ENCODE peak calls at places on chromosomes 6 and 20, in four cellular contexts. I, X, N and L are unnamed samples.

GRCh38 chr6:110378552-110378951 is 20.4 kb upstream of the METTL24 start:
- DNase-seq in N (no peak), X (no peak), I (no peak), L (no peak)

GRCh38 chr20:49318430-49319203 is 40.8 kb upstream of the ZNFX1 start:
- DNase-seq in X (no peak), I (no peak), N (no peak), L (no peak)

GRCh38 chr20:10621159-10621558 is 52.6 kb downstream of the JAG1 start:
- DNase-seq in N (no peak), I (no peak), X (no peak), L (no peak)

GRCh38 chr6:13425971-13426931 is 61.1 kb downstream of the GFOD1 start:
- DNase-seq in N (no peak), I (no peak), X (peak), L (no peak)

GRCh38 chr20:32037929-32038328 is 14.1 kb upstream of the HCK start:
- DNase-seq in N (no peak), I (no peak), X (no peak), L (no peak)

GRCh38 chr6:31871068-31871659 is 7.6 kb downstream of the SLC44A4 start:
- DNase-seq in N (no peak), I (no peak), X (no peak), L (no peak)

GRCh38 chr20:53738945-53739798 is 145.5 kb upstream of the ZNF217 start:
- DNase-seq in X (no peak), N (no peak), I (no peak), L (no peak)

GRCh38 chr20:37734228-37734980 is 40.6 kb downstream of the CTNNBL1 start:
- DNase-seq in N (no peak), X (no peak), I (no peak), L (no peak)

GRCh38 chr20:23013429-23013828 is 21.7 kb upstream of the SSTR4 start:
- DNase-seq in I (no peak), X (no peak), N (no peak), L (no peak)

GRCh38 chr6:8274240-8274639 is 161.1 kb downstream of the SLC35B3 start:
- DNase-seq in X (no peak), N (no peak), I (no peak), L (no peak)

GRCh38 chr6:166156942-166157341 is 10.7 kb downstream of the TBXT start:
- DNase-seq in N (peak), X (no peak), I (no peak), L (no peak)

GRCh38 chr6:21754891-21755290 is 161.3 kb downstream of the SOX4 start:
- DNase-seq in I (no peak), N (peak), X (no peak), L (no peak)

GRCh38 chr20:57280221-57280620 is 13.8 kb upstream of the BMP7 start:
- DNase-seq in I (no peak), N (no peak), X (no peak), L (no peak)

GRCh38 chr6:112502348-112503130 is 155.4 kb downstream of the RFPL4B start:
- DNase-seq in N (no peak), I (no peak), X (no peak), L (no peak)

GRCh38 chr20:58990651-58991445 is 9.8 kb downstream of the NELFCD start:
- DNase-seq in I (no peak), N (no peak), X (no peak), L (no peak)

GRCh38 chr6:33694401-33694931 is 17.0 kb downstream of the UQCC2 start:
- DNase-seq in X (no peak), N (no peak), I (no peak), L (peak)

GRCh38 chr20:15560936-15561531 is 1012.2 kb downstream of the KIF16B start:
- DNase-seq in N (no peak), I (no peak), X (no peak), L (no peak)

GRCh38 chr6:140078552-140079126 is 704.2 kb upstream of the CITED2 start:
- DNase-seq in N (no peak), I (no peak), X (no peak), L (no peak)

GRCh38 chr20:63183422-63184146 is 32.3 kb downstream of the YTHDF1 start:
- DNase-seq in N (peak), X (no peak), I (no peak), L (no peak)

GRCh38 chr6:142013286-142013685 is 119.4 kb upstream of the GJE1 start:
- DNase-seq in N (peak), I (no peak), X (no peak), L (no peak)

GRCh38 chr6:106885659-106886058 is 88.9 kb downstream of the CD24 start:
- DNase-seq in N (no peak), I (no peak), X (no peak), L (no peak)

GRCh38 chr6:135686784-135687301 is 164.7 kb upstream of the PDE7B start:
- DNase-seq in X (no peak), N (no peak), I (no peak), L (no peak)

GRCh38 chr6:85353012-85353411 is 96.9 kb upstream of the NT5E start:
- DNase-seq in N (no peak), I (no peak), X (no peak), L (no peak)

GRCh38 chr6:132695773-132696172 is 18.1 kb downstream of the VNN1 start:
- DNase-seq in X (no peak), I (no peak), N (no peak), L (no peak)

GRCh38 chr6:42727084-42727601 is 4.7 kb upstream of the PRPH2 start:
- DNase-seq in I (peak), N (no peak), X (peak), L (no peak)

GRCh38 chr6:89268776-89269175 is 46.3 kb downstream of the GABRR2 start:
- DNase-seq in X (no peak), I (no peak), N (no peak), L (no peak)

GRCh38 chr6:159788757-159789376 is 535 bp downstream of the TCP1 start:
- DNase-seq in I (peak), X (peak), N (no peak), L (no peak)

GRCh38 chr6:43714311-43715055 is 26.9 kb upstream of the MRPS18A start:
- DNase-seq in N (no peak), I (peak), X (no peak), L (no peak)

GRCh38 chr6:159953091-159953581 is 15.7 kb upstream of the IGF2R start:
- DNase-seq in N (no peak), I (no peak), X (no peak), L (no peak)

GRCh38 chr20:61520761-61521460 is 268.9 kb downstream of the CDH4 start:
- DNase-seq in X (no peak), N (no peak), I (no peak), L (no peak)

GRCh38 chr20:63854069-63854765 is 7.1 kb upstream of the ABHD16B start:
- DNase-seq in N (no peak), X (peak), I (no peak), L (no peak)

GRCh38 chr6:1076531-1077453 is 235.1 kb upstream of the FOXQ1 start:
- DNase-seq in I (no peak), X (no peak), N (no peak), L (no peak)

GRCh38 chr6:137210903-137211302 is 8.3 kb downstream of the IFNGR1 start:
- DNase-seq in X (no peak), N (no peak), I (no peak), L (no peak)

GRCh38 chr6:106181664-106182418 is 95.7 kb downstream of the PRDM1 start:
- DNase-seq in X (peak), I (no peak), N (no peak), L (no peak)

GRCh38 chr6:7640607-7641577 is 50.9 kb downstream of the SNRNP48 start:
- DNase-seq in N (peak), X (no peak), I (no peak), L (no peak)

GRCh38 chr20:45883100-45883469 is 2.1 kb downstream of the ZSWIM1 start:
- DNase-seq in X (no peak), I (no peak), N (no peak), L (no peak)

GRCh38 chr6:2791124-2792050 is 26.2 kb downstream of the WRNIP1 start:
- DNase-seq in X (no peak), N (peak), I (no peak), L (no peak)

GRCh38 chr6:46437671-46438221 is 53.5 kb downstream of the RCAN2 start:
- DNase-seq in I (no peak), N (no peak), X (no peak), L (no peak)

GRCh38 chr6:42140051-42140450 is 2.4 kb downstream of the C6orf132 start:
- DNase-seq in X (no peak), N (no peak), I (peak), L (no peak)

GRCh38 chr6:129725341-129725740 is 15.4 kb upstream of the ARHGAP18 start:
- DNase-seq in N (no peak), I (no peak), X (no peak), L (no peak)
- TF ChIP-seq CTCF in N (no peak), I (no peak), X (no peak), L (no peak)

DNA sequence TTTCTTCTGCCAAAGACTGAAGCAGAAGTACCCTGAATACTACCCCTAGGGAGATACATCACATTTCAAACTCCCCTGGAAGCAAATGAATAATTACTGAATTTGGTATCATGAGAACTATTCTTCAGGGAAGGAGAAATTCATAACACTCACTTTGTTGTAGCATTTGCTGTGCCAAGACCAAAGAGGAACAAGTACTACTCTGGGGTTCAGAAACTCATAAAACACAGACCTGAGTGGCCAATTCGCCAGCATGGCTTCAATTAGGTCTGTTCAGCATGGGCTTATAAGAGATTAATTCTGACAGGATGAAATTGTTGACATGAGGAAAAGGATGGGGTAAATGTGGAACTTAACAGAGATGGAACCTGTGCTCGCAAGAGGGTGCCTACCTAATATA is 6.5 kb downstream of the ELOVL5 start:
- DNase-seq in X (no peak), I (no peak), N (no peak), L (no peak)
- TF ChIP-seq CTCF in X (no peak), I (no peak), N (no peak), L (no peak)

DNA sequence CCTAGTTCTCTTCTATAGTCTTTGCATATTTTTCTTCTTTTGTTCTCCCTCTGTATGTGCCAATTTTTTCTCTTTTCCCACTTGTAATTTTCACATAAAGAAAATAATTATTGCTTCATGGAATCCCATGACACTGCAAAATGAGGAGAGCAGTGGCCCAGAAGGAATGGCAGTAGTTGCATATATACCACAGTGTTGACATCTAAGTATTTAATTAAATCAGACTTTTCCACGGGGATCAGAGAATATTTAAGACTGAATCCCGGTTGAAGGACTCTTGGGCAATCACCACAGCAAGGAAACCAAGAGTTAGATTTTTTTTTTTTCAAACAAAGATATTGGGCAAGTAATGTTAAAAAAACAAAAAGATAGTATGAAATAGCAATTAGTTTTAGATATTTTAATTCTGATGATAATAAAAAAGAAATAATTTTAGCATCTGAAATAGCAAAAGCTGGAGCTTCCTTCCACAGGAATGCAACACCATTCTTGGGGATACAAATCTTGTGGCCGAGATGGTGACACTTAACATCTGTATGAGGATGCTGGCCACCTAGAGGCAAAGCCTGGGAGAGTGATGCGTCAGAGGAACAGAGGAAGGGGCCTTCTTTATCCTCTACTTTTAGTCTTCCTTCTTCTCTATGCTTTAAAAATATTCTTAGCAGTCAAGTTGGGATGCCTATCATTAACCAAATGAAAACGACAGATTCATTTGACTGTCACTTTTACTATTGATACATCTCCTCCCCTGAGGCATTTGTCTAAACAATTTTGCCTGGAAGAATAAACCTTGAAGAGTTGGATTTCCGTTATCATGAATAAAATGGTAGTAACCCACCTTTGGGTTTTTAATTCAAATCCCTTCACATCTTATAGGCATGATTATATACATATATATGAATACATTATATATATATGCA is 356.2 kb downstream of the GJA1 start:
- DNase-seq in N (no peak), X (no peak), I (no peak), L (no peak)
- TF ChIP-seq CTCF in N (peak), X (peak), I (no peak), L (no peak)

GRCh38 chr20:48190757-48191156 is 405.5 kb upstream of the SULF2 start:
- DNase-seq in I (no peak), N (no peak), X (no peak), L (no peak)

GRCh38 chr20:48187891-48188290 is 402.6 kb upstream of the SULF2 start:
- DNase-seq in N (no peak), I (no peak), X (no peak), L (no peak)

GRCh38 chr20:48186915-48187314 is 401.6 kb upstream of the SULF2 start:
- DNase-seq in N (no peak), I (no peak), X (no peak), L (no peak)

GRCh38 chr20:48191200-48191599 is 405.9 kb upstream of the SULF2 start:
- DNase-seq in I (no peak), N (no peak), X (no peak), L (no peak)

GRCh38 chr20:48189177-48189576 is 403.9 kb upstream of the SULF2 start:
- DNase-seq in N (peak), I (no peak), X (no peak), L (no peak)
- TF ChIP-seq CTCF in N (peak), I (no peak), X (peak), L (peak)